ENCODE peak calls at places on chromosomes 16 and 17, in seven cellular contexts. One of them, this sample, is unnamed.
A peak's percentile ranks its signal among the peaks of the same experiment; 100 is the strongest.

GRCh38 chr16:56688762-56689161 is 6.5 kb downstream of the MT1X start:
- DNase-seq in activated CD8-positive, alpha-beta T cell treated with anti-CD3 and anti-CD28 coated beads, Interleukin-2, amount 10 ng/mL, durations not matched to agents 7 days and 5 days: no peak
- DNase-seq in T follicular helper cell: no peak
- DNase-seq in stromal cell of bone marrow: no peak
- DNase-seq in stimulated activated CD8-positive, alpha-beta memory T cell treated with anti-CD3 and anti-CD28 coated beads, Interleukin-7, amount 100 ng/mL, for 1 hour: no peak
- DNase-seq in epithelial cell of esophagus: no peak
- DNase-seq in KG1: no peak
- DNase-seq in this sample: no peak

GRCh38 chr16:3358884-3359283 is 3.2 kb downstream of the OR2C1 start:
- DNase-seq in stimulated activated CD8-positive, alpha-beta memory T cell treated with anti-CD3 and anti-CD28 coated beads, Interleukin-7, amount 100 ng/mL, for 1 hour: no peak
- DNase-seq in stromal cell of bone marrow: no peak
- DNase-seq in activated CD8-positive, alpha-beta T cell treated with anti-CD3 and anti-CD28 coated beads, Interleukin-2, amount 10 ng/mL, durations not matched to agents 7 days and 5 days: no peak
- DNase-seq in T follicular helper cell: no peak
- DNase-seq in KG1: no peak
- DNase-seq in epithelial cell of esophagus: no peak
- DNase-seq in this sample: no peak

GRCh38 chr17:80826346-80826954 is 165.2 kb upstream of the CHMP6 start:
- DNase-seq in activated CD8-positive, alpha-beta T cell treated with anti-CD3 and anti-CD28 coated beads, Interleukin-2, amount 10 ng/mL, durations not matched to agents 7 days and 5 days: no peak
- DNase-seq in stimulated activated CD8-positive, alpha-beta memory T cell treated with anti-CD3 and anti-CD28 coated beads, Interleukin-7, amount 100 ng/mL, for 1 hour: no peak
- DNase-seq in KG1: no peak
- DNase-seq in stromal cell of bone marrow: no peak
- DNase-seq in T follicular helper cell: no peak
- DNase-seq in epithelial cell of esophagus: no peak
- DNase-seq in this sample: no peak

GRCh38 chr17:30969989-30970680 is 704 bp upstream of the RNF135 start:
- DNase-seq in stimulated activated CD8-positive, alpha-beta memory T cell treated with anti-CD3 and anti-CD28 coated beads, Interleukin-7, amount 100 ng/mL, for 1 hour: no peak
- DNase-seq in KG1: no peak
- DNase-seq in activated CD8-positive, alpha-beta T cell treated with anti-CD3 and anti-CD28 coated beads, Interleukin-2, amount 10 ng/mL, durations not matched to agents 7 days and 5 days: peak; percentile 32
- DNase-seq in T follicular helper cell: no peak
- DNase-seq in epithelial cell of esophagus: peak; percentile 89
- DNase-seq in stromal cell of bone marrow: no peak
- DNase-seq in this sample: peak; percentile 48

GRCh38 chr17:16258916-16259315 is 41.9 kb downstream of the PIGL start:
- DNase-seq in activated CD8-positive, alpha-beta T cell treated with anti-CD3 and anti-CD28 coated beads, Interleukin-2, amount 10 ng/mL, durations not matched to agents 7 days and 5 days: no peak
- DNase-seq in epithelial cell of esophagus: no peak
- DNase-seq in KG1: no peak
- DNase-seq in T follicular helper cell: no peak
- DNase-seq in stimulated activated CD8-positive, alpha-beta memory T cell treated with anti-CD3 and anti-CD28 coated beads, Interleukin-7, amount 100 ng/mL, for 1 hour: no peak
- DNase-seq in stromal cell of bone marrow: peak; percentile 39
- DNase-seq in this sample: no peak

GRCh38 chr17:3913531-3914318 is 2.5 kb downstream of the P2RX1 start:
- DNase-seq in stromal cell of bone marrow: no peak
- DNase-seq in T follicular helper cell: peak; percentile 66
- DNase-seq in KG1: no peak
- DNase-seq in stimulated activated CD8-positive, alpha-beta memory T cell treated with anti-CD3 and anti-CD28 coated beads, Interleukin-7, amount 100 ng/mL, for 1 hour: peak; percentile 49
- DNase-seq in epithelial cell of esophagus: peak; percentile 60
- DNase-seq in activated CD8-positive, alpha-beta T cell treated with anti-CD3 and anti-CD28 coated beads, Interleukin-2, amount 10 ng/mL, durations not matched to agents 7 days and 5 days: peak; percentile 88
- DNase-seq in this sample: peak; percentile 62

GRCh38 chr17:78401246-78401645 is 22.8 kb downstream of the PGS1 start:
- DNase-seq in stimulated activated CD8-positive, alpha-beta memory T cell treated with anti-CD3 and anti-CD28 coated beads, Interleukin-7, amount 100 ng/mL, for 1 hour: no peak
- DNase-seq in KG1: no peak
- DNase-seq in activated CD8-positive, alpha-beta T cell treated with anti-CD3 and anti-CD28 coated beads, Interleukin-2, amount 10 ng/mL, durations not matched to agents 7 days and 5 days: no peak
- DNase-seq in stromal cell of bone marrow: no peak
- DNase-seq in epithelial cell of esophagus: peak; percentile 83
- DNase-seq in T follicular helper cell: no peak
- DNase-seq in this sample: no peak

GRCh38 chr16:81585785-81586184 is 141.2 kb downstream of the CMIP start:
- DNase-seq in stimulated activated CD8-positive, alpha-beta memory T cell treated with anti-CD3 and anti-CD28 coated beads, Interleukin-7, amount 100 ng/mL, for 1 hour: no peak
- DNase-seq in epithelial cell of esophagus: no peak
- DNase-seq in activated CD8-positive, alpha-beta T cell treated with anti-CD3 and anti-CD28 coated beads, Interleukin-2, amount 10 ng/mL, durations not matched to agents 7 days and 5 days: no peak
- DNase-seq in stromal cell of bone marrow: no peak
- DNase-seq in T follicular helper cell: no peak
- DNase-seq in KG1: no peak
- DNase-seq in this sample: no peak

GRCh38 chr16:23893976-23894375 is 58.2 kb downstream of the PRKCB start:
- DNase-seq in stromal cell of bone marrow: no peak
- DNase-seq in stimulated activated CD8-positive, alpha-beta memory T cell treated with anti-CD3 and anti-CD28 coated beads, Interleukin-7, amount 100 ng/mL, for 1 hour: no peak
- DNase-seq in activated CD8-positive, alpha-beta T cell treated with anti-CD3 and anti-CD28 coated beads, Interleukin-2, amount 10 ng/mL, durations not matched to agents 7 days and 5 days: no peak
- DNase-seq in KG1: no peak
- DNase-seq in T follicular helper cell: no peak
- DNase-seq in epithelial cell of esophagus: no peak
- DNase-seq in this sample: no peak

GRCh38 chr17:60103957-60104356 is 25.2 kb upstream of the HEATR6 start:
- DNase-seq in KG1: no peak
- DNase-seq in T follicular helper cell: no peak
- DNase-seq in activated CD8-positive, alpha-beta T cell treated with anti-CD3 and anti-CD28 coated beads, Interleukin-2, amount 10 ng/mL, durations not matched to agents 7 days and 5 days: peak; percentile 6
- DNase-seq in stromal cell of bone marrow: no peak
- DNase-seq in epithelial cell of esophagus: no peak
- DNase-seq in stimulated activated CD8-positive, alpha-beta memory T cell treated with anti-CD3 and anti-CD28 coated beads, Interleukin-7, amount 100 ng/mL, for 1 hour: no peak
- DNase-seq in this sample: no peak

GRCh38 chr16:21156767-21157467 is 1.6 kb upstream of the LDAF1 start:
- DNase-seq in activated CD8-positive, alpha-beta T cell treated with anti-CD3 and anti-CD28 coated beads, Interleukin-2, amount 10 ng/mL, durations not matched to agents 7 days and 5 days: no peak
- DNase-seq in epithelial cell of esophagus: peak; percentile 77
- DNase-seq in stromal cell of bone marrow: peak; percentile 72
- DNase-seq in stimulated activated CD8-positive, alpha-beta memory T cell treated with anti-CD3 and anti-CD28 coated beads, Interleukin-7, amount 100 ng/mL, for 1 hour: no peak
- DNase-seq in T follicular helper cell: no peak
- DNase-seq in KG1: no peak
- DNase-seq in this sample: no peak

GRCh38 chr16:85107532-85107931 is 4.7 kb downstream of the CIBAR2 start:
- DNase-seq in KG1: no peak
- DNase-seq in stimulated activated CD8-positive, alpha-beta memory T cell treated with anti-CD3 and anti-CD28 coated beads, Interleukin-7, amount 100 ng/mL, for 1 hour: no peak
- DNase-seq in stromal cell of bone marrow: no peak
- DNase-seq in T follicular helper cell: no peak
- DNase-seq in epithelial cell of esophagus: no peak
- DNase-seq in activated CD8-positive, alpha-beta T cell treated with anti-CD3 and anti-CD28 coated beads, Interleukin-2, amount 10 ng/mL, durations not matched to agents 7 days and 5 days: no peak
- DNase-seq in this sample: no peak

GRCh38 chr16:66551362-66551761 is 1.0 kb upstream of the CKLF start:
- DNase-seq in activated CD8-positive, alpha-beta T cell treated with anti-CD3 and anti-CD28 coated beads, Interleukin-2, amount 10 ng/mL, durations not matched to agents 7 days and 5 days: peak; percentile 67
- DNase-seq in T follicular helper cell: peak; percentile 49
- DNase-seq in stimulated activated CD8-positive, alpha-beta memory T cell treated with anti-CD3 and anti-CD28 coated beads, Interleukin-7, amount 100 ng/mL, for 1 hour: no peak
- DNase-seq in epithelial cell of esophagus: peak; percentile 27
- DNase-seq in KG1: peak; percentile 56
- DNase-seq in stromal cell of bone marrow: no peak
- DNase-seq in this sample: no peak

GRCh38 chr17:61371606-61372005 is 28.0 kb upstream of the TBX2 start:
- DNase-seq in epithelial cell of esophagus: no peak
- DNase-seq in activated CD8-positive, alpha-beta T cell treated with anti-CD3 and anti-CD28 coated beads, Interleukin-2, amount 10 ng/mL, durations not matched to agents 7 days and 5 days: no peak
- DNase-seq in T follicular helper cell: no peak
- DNase-seq in stimulated activated CD8-positive, alpha-beta memory T cell treated with anti-CD3 and anti-CD28 coated beads, Interleukin-7, amount 100 ng/mL, for 1 hour: no peak
- DNase-seq in KG1: no peak
- DNase-seq in stromal cell of bone marrow: no peak
- DNase-seq in this sample: no peak

GRCh38 chr16:54429029-54429428 is 142.4 kb upstream of the IRX3 start:
- DNase-seq in stimulated activated CD8-positive, alpha-beta memory T cell treated with anti-CD3 and anti-CD28 coated beads, Interleukin-7, amount 100 ng/mL, for 1 hour: no peak
- DNase-seq in stromal cell of bone marrow: no peak
- DNase-seq in T follicular helper cell: no peak
- DNase-seq in epithelial cell of esophagus: no peak
- DNase-seq in KG1: no peak
- DNase-seq in activated CD8-positive, alpha-beta T cell treated with anti-CD3 and anti-CD28 coated beads, Interleukin-2, amount 10 ng/mL, durations not matched to agents 7 days and 5 days: no peak
- DNase-seq in this sample: no peak

GRCh38 chr16:56424791-56425438 is 430 bp downstream of the AMFR start:
- DNase-seq in activated CD8-positive, alpha-beta T cell treated with anti-CD3 and anti-CD28 coated beads, Interleukin-2, amount 10 ng/mL, durations not matched to agents 7 days and 5 days: peak; percentile 32
- DNase-seq in KG1: peak; percentile 27
- DNase-seq in stimulated activated CD8-positive, alpha-beta memory T cell treated with anti-CD3 and anti-CD28 coated beads, Interleukin-7, amount 100 ng/mL, for 1 hour: no peak
- DNase-seq in T follicular helper cell: peak; percentile 15
- DNase-seq in epithelial cell of esophagus: peak; percentile 17
- DNase-seq in stromal cell of bone marrow: no peak
- DNase-seq in this sample: peak; percentile 31

GRCh38 chr17:44967907-44968224 is 237 bp downstream of the C1QL1 start:
- DNase-seq in KG1: no peak
- DNase-seq in activated CD8-positive, alpha-beta T cell treated with anti-CD3 and anti-CD28 coated beads, Interleukin-2, amount 10 ng/mL, durations not matched to agents 7 days and 5 days: no peak
- DNase-seq in stromal cell of bone marrow: no peak
- DNase-seq in epithelial cell of esophagus: no peak
- DNase-seq in stimulated activated CD8-positive, alpha-beta memory T cell treated with anti-CD3 and anti-CD28 coated beads, Interleukin-7, amount 100 ng/mL, for 1 hour: no peak
- DNase-seq in T follicular helper cell: no peak
- DNase-seq in this sample: no peak

GRCh38 chr16:1097800-1098199 is 1.8 kb upstream of the C1QTNF8 start:
- DNase-seq in activated CD8-positive, alpha-beta T cell treated with anti-CD3 and anti-CD28 coated beads, Interleukin-2, amount 10 ng/mL, durations not matched to agents 7 days and 5 days: no peak
- DNase-seq in stromal cell of bone marrow: no peak
- DNase-seq in stimulated activated CD8-positive, alpha-beta memory T cell treated with anti-CD3 and anti-CD28 coated beads, Interleukin-7, amount 100 ng/mL, for 1 hour: no peak
- DNase-seq in KG1: no peak
- DNase-seq in T follicular helper cell: no peak
- DNase-seq in epithelial cell of esophagus: no peak
- DNase-seq in this sample: no peak

GRCh38 chr17:39774043-39774442 is 36.3 kb downstream of the GRB7 start:
- DNase-seq in stromal cell of bone marrow: no peak
- DNase-seq in KG1: no peak
- DNase-seq in T follicular helper cell: no peak
- DNase-seq in activated CD8-positive, alpha-beta T cell treated with anti-CD3 and anti-CD28 coated beads, Interleukin-2, amount 10 ng/mL, durations not matched to agents 7 days and 5 days: no peak
- DNase-seq in epithelial cell of esophagus: peak; percentile 23
- DNase-seq in stimulated activated CD8-positive, alpha-beta memory T cell treated with anti-CD3 and anti-CD28 coated beads, Interleukin-7, amount 100 ng/mL, for 1 hour: no peak
- DNase-seq in this sample: no peak

GRCh38 chr16:73813523-73813922 is 483.1 kb upstream of the PSMD7 start:
- DNase-seq in stimulated activated CD8-positive, alpha-beta memory T cell treated with anti-CD3 and anti-CD28 coated beads, Interleukin-7, amount 100 ng/mL, for 1 hour: no peak
- DNase-seq in stromal cell of bone marrow: no peak
- DNase-seq in activated CD8-positive, alpha-beta T cell treated with anti-CD3 and anti-CD28 coated beads, Interleukin-2, amount 10 ng/mL, durations not matched to agents 7 days and 5 days: no peak
- DNase-seq in KG1: no peak
- DNase-seq in epithelial cell of esophagus: no peak
- DNase-seq in T follicular helper cell: no peak
- DNase-seq in this sample: no peak

GRCh38 chr17:75524269-75524970 is 1.1 kb upstream of the LLGL2 start:
- DNase-seq in stromal cell of bone marrow: no peak
- DNase-seq in epithelial cell of esophagus: no peak
- DNase-seq in T follicular helper cell: no peak
- DNase-seq in stimulated activated CD8-positive, alpha-beta memory T cell treated with anti-CD3 and anti-CD28 coated beads, Interleukin-7, amount 100 ng/mL, for 1 hour: no peak
- DNase-seq in KG1: no peak
- DNase-seq in activated CD8-positive, alpha-beta T cell treated with anti-CD3 and anti-CD28 coated beads, Interleukin-2, amount 10 ng/mL, durations not matched to agents 7 days and 5 days: no peak
- DNase-seq in this sample: no peak

GRCh38 chr16:28609631-28610594 is at the start of gene SULT1A1:
- DNase-seq in stromal cell of bone marrow: no peak
- DNase-seq in stimulated activated CD8-positive, alpha-beta memory T cell treated with anti-CD3 and anti-CD28 coated beads, Interleukin-7, amount 100 ng/mL, for 1 hour: no peak
- DNase-seq in KG1: no peak
- DNase-seq in epithelial cell of esophagus: no peak
- DNase-seq in activated CD8-positive, alpha-beta T cell treated with anti-CD3 and anti-CD28 coated beads, Interleukin-2, amount 10 ng/mL, durations not matched to agents 7 days and 5 days: no peak
- DNase-seq in T follicular helper cell: no peak
- DNase-seq in this sample: no peak

GRCh38 chr17:11628374-11628773 is 30.1 kb downstream of the DNAH9 start:
- DNase-seq in epithelial cell of esophagus: no peak
- DNase-seq in stromal cell of bone marrow: no peak
- DNase-seq in T follicular helper cell: no peak
- DNase-seq in stimulated activated CD8-positive, alpha-beta memory T cell treated with anti-CD3 and anti-CD28 coated beads, Interleukin-7, amount 100 ng/mL, for 1 hour: no peak
- DNase-seq in activated CD8-positive, alpha-beta T cell treated with anti-CD3 and anti-CD28 coated beads, Interleukin-2, amount 10 ng/mL, durations not matched to agents 7 days and 5 days: no peak
- DNase-seq in KG1: no peak
- DNase-seq in this sample: no peak

GRCh38 chr16:78150233-78150632 is 50.8 kb downstream of the WWOX start:
- DNase-seq in activated CD8-positive, alpha-beta T cell treated with anti-CD3 and anti-CD28 coated beads, Interleukin-2, amount 10 ng/mL, durations not matched to agents 7 days and 5 days: no peak
- DNase-seq in KG1: no peak
- DNase-seq in epithelial cell of esophagus: no peak
- DNase-seq in stimulated activated CD8-positive, alpha-beta memory T cell treated with anti-CD3 and anti-CD28 coated beads, Interleukin-7, amount 100 ng/mL, for 1 hour: no peak
- DNase-seq in stromal cell of bone marrow: no peak
- DNase-seq in T follicular helper cell: no peak
- DNase-seq in this sample: no peak

GRCh38 chr17:68184816-68185436 is 62.9 kb upstream of the AMZ2 start:
- DNase-seq in KG1: no peak
- DNase-seq in stimulated activated CD8-positive, alpha-beta memory T cell treated with anti-CD3 and anti-CD28 coated beads, Interleukin-7, amount 100 ng/mL, for 1 hour: no peak
- DNase-seq in T follicular helper cell: peak; percentile 51
- DNase-seq in epithelial cell of esophagus: no peak
- DNase-seq in activated CD8-positive, alpha-beta T cell treated with anti-CD3 and anti-CD28 coated beads, Interleukin-2, amount 10 ng/mL, durations not matched to agents 7 days and 5 days: peak; percentile 78
- DNase-seq in stromal cell of bone marrow: no peak
- DNase-seq in this sample: no peak

GRCh38 chr16:58628845-58629680 is 563 bp downstream of the CNOT1 start:
- DNase-seq in T follicular helper cell: peak; percentile 36
- DNase-seq in KG1: no peak
- DNase-seq in stromal cell of bone marrow: no peak
- DNase-seq in stimulated activated CD8-positive, alpha-beta memory T cell treated with anti-CD3 and anti-CD28 coated beads, Interleukin-7, amount 100 ng/mL, for 1 hour: peak; percentile 24
- DNase-seq in epithelial cell of esophagus: peak; percentile 54
- DNase-seq in activated CD8-positive, alpha-beta T cell treated with anti-CD3 and anti-CD28 coated beads, Interleukin-2, amount 10 ng/mL, durations not matched to agents 7 days and 5 days: peak; percentile 71
- DNase-seq in this sample: peak; percentile 49

GRCh38 chr17:42979511-42980273 is at the start of gene PTGES3L:
- DNase-seq in epithelial cell of esophagus: no peak
- DNase-seq in T follicular helper cell: no peak
- DNase-seq in stimulated activated CD8-positive, alpha-beta memory T cell treated with anti-CD3 and anti-CD28 coated beads, Interleukin-7, amount 100 ng/mL, for 1 hour: no peak
- DNase-seq in KG1: no peak
- DNase-seq in activated CD8-positive, alpha-beta T cell treated with anti-CD3 and anti-CD28 coated beads, Interleukin-2, amount 10 ng/mL, durations not matched to agents 7 days and 5 days: peak; percentile 55
- DNase-seq in stromal cell of bone marrow: no peak
- DNase-seq in this sample: peak; percentile 42

GRCh38 chr17:75927286-75927922 is 13.4 kb downstream of the FBF1 start:
- DNase-seq in stimulated activated CD8-positive, alpha-beta memory T cell treated with anti-CD3 and anti-CD28 coated beads, Interleukin-7, amount 100 ng/mL, for 1 hour: no peak
- DNase-seq in KG1: no peak
- DNase-seq in activated CD8-positive, alpha-beta T cell treated with anti-CD3 and anti-CD28 coated beads, Interleukin-2, amount 10 ng/mL, durations not matched to agents 7 days and 5 days: no peak
- DNase-seq in T follicular helper cell: no peak
- DNase-seq in stromal cell of bone marrow: no peak
- DNase-seq in epithelial cell of esophagus: peak; percentile 74
- DNase-seq in this sample: no peak

GRCh38 chr16:70526403-70526802 is 2.8 kb downstream of the SF3B3 start:
- DNase-seq in KG1: no peak
- DNase-seq in epithelial cell of esophagus: no peak
- DNase-seq in activated CD8-positive, alpha-beta T cell treated with anti-CD3 and anti-CD28 coated beads, Interleukin-2, amount 10 ng/mL, durations not matched to agents 7 days and 5 days: no peak
- DNase-seq in stromal cell of bone marrow: no peak
- DNase-seq in stimulated activated CD8-positive, alpha-beta memory T cell treated with anti-CD3 and anti-CD28 coated beads, Interleukin-7, amount 100 ng/mL, for 1 hour: no peak
- DNase-seq in T follicular helper cell: no peak
- DNase-seq in this sample: no peak

GRCh38 chr17:80260791-80261158 is at the start of gene RNF213:
- DNase-seq in T follicular helper cell: peak; percentile 42
- DNase-seq in epithelial cell of esophagus: peak; percentile 24
- DNase-seq in KG1: no peak
- DNase-seq in stromal cell of bone marrow: no peak
- DNase-seq in stimulated activated CD8-positive, alpha-beta memory T cell treated with anti-CD3 and anti-CD28 coated beads, Interleukin-7, amount 100 ng/mL, for 1 hour: peak; percentile 21
- DNase-seq in activated CD8-positive, alpha-beta T cell treated with anti-CD3 and anti-CD28 coated beads, Interleukin-2, amount 10 ng/mL, durations not matched to agents 7 days and 5 days: peak; percentile 68
- DNase-seq in this sample: no peak

GRCh38 chr16:58399718-58400633 is 7.7 kb downstream of the GINS3 start:
- DNase-seq in stimulated activated CD8-positive, alpha-beta memory T cell treated with anti-CD3 and anti-CD28 coated beads, Interleukin-7, amount 100 ng/mL, for 1 hour: no peak
- DNase-seq in stromal cell of bone marrow: no peak
- DNase-seq in epithelial cell of esophagus: peak; percentile 74
- DNase-seq in KG1: no peak
- DNase-seq in activated CD8-positive, alpha-beta T cell treated with anti-CD3 and anti-CD28 coated beads, Interleukin-2, amount 10 ng/mL, durations not matched to agents 7 days and 5 days: no peak
- DNase-seq in T follicular helper cell: no peak
- DNase-seq in this sample: no peak

GRCh38 chr17:74455025-74455585 is 11.3 kb upstream of the CD300A start:
- DNase-seq in stromal cell of bone marrow: no peak
- DNase-seq in activated CD8-positive, alpha-beta T cell treated with anti-CD3 and anti-CD28 coated beads, Interleukin-2, amount 10 ng/mL, durations not matched to agents 7 days and 5 days: no peak
- DNase-seq in epithelial cell of esophagus: no peak
- DNase-seq in stimulated activated CD8-positive, alpha-beta memory T cell treated with anti-CD3 and anti-CD28 coated beads, Interleukin-7, amount 100 ng/mL, for 1 hour: no peak
- DNase-seq in T follicular helper cell: no peak
- DNase-seq in KG1: no peak
- DNase-seq in this sample: no peak

GRCh38 chr16:27246439-27246838 is 22.1 kb downstream of the NSMCE1 start:
- DNase-seq in stromal cell of bone marrow: no peak
- DNase-seq in epithelial cell of esophagus: no peak
- DNase-seq in T follicular helper cell: no peak
- DNase-seq in KG1: no peak
- DNase-seq in activated CD8-positive, alpha-beta T cell treated with anti-CD3 and anti-CD28 coated beads, Interleukin-2, amount 10 ng/mL, durations not matched to agents 7 days and 5 days: no peak
- DNase-seq in stimulated activated CD8-positive, alpha-beta memory T cell treated with anti-CD3 and anti-CD28 coated beads, Interleukin-7, amount 100 ng/mL, for 1 hour: no peak
- DNase-seq in this sample: no peak

GRCh38 chr17:42674755-42675347 is 1.9 kb downstream of the PLEKHH3 start:
- DNase-seq in activated CD8-positive, alpha-beta T cell treated with anti-CD3 and anti-CD28 coated beads, Interleukin-2, amount 10 ng/mL, durations not matched to agents 7 days and 5 days: no peak
- DNase-seq in epithelial cell of esophagus: no peak
- DNase-seq in KG1: no peak
- DNase-seq in stimulated activated CD8-positive, alpha-beta memory T cell treated with anti-CD3 and anti-CD28 coated beads, Interleukin-7, amount 100 ng/mL, for 1 hour: no peak
- DNase-seq in stromal cell of bone marrow: no peak
- DNase-seq in T follicular helper cell: no peak
- DNase-seq in this sample: no peak

GRCh38 chr17:40615295-40615988 is 32.2 kb downstream of the SMARCE1 start:
- DNase-seq in stromal cell of bone marrow: peak; percentile 26
- DNase-seq in epithelial cell of esophagus: peak; percentile 55
- DNase-seq in T follicular helper cell: peak; percentile 39
- DNase-seq in stimulated activated CD8-positive, alpha-beta memory T cell treated with anti-CD3 and anti-CD28 coated beads, Interleukin-7, amount 100 ng/mL, for 1 hour: no peak
- DNase-seq in KG1: no peak
- DNase-seq in activated CD8-positive, alpha-beta T cell treated with anti-CD3 and anti-CD28 coated beads, Interleukin-2, amount 10 ng/mL, durations not matched to agents 7 days and 5 days: peak; percentile 47
- DNase-seq in this sample: no peak

GRCh38 chr17:38761612-38762011 is 9.1 kb downstream of the PSMB3 start:
- DNase-seq in KG1: no peak
- DNase-seq in activated CD8-positive, alpha-beta T cell treated with anti-CD3 and anti-CD28 coated beads, Interleukin-2, amount 10 ng/mL, durations not matched to agents 7 days and 5 days: peak; percentile 67
- DNase-seq in stromal cell of bone marrow: no peak
- DNase-seq in T follicular helper cell: no peak
- DNase-seq in epithelial cell of esophagus: peak; percentile 55
- DNase-seq in stimulated activated CD8-positive, alpha-beta memory T cell treated with anti-CD3 and anti-CD28 coated beads, Interleukin-7, amount 100 ng/mL, for 1 hour: no peak
- DNase-seq in this sample: no peak

This sample was measured in mesothelial cell of epicardium.